ENCODE peak calls at places on chromosomes 7 and 10, in ten cellular contexts. A is nucleus accumbens; Y is activated CD8-positive, alpha-beta memory T cell treated with anti-CD3 and anti-CD28 coated beads, Interleukin-2, amount 50 U/mL, for 4 hours; B is RPMI7951; C is stimulated activated CD4-positive, alpha-beta T cell treated with anti-CD3 and anti-CD28 coated beads, Interleukin-2, amount 100 ng/mL, for 24 hours; V is stimulated activated naive CD8-positive, alpha-beta T cell treated with anti-CD3 and anti-CD28 coated beads, Interleukin-15, amount 100 ng/mL, for 72 hours; T is suprapubic skin; F is NCI-H774; W is hepatic stellate cell; Z is T-cell. K is an unnamed sample.

GRCh38 chr7:19772323-19772722 is 1.1 kb downstream of the TMEM196 start:
- DNase-seq in Y (no peak), F (peak; percentile 23), A (no peak), W (no peak), V (no peak), B (no peak), C (no peak), Z (no peak), T (no peak), K (no peak)

GRCh38 chr10:127033569-127034175 is 128.4 kb downstream of the DOCK1 start:
- DNase-seq in F (no peak), Y (no peak), B (no peak), C (no peak), Z (no peak), V (no peak), T (no peak), W (no peak), A (no peak), K (no peak)

GRCh38 chr10:51224610-51225230 is 150.4 kb downstream of the PRKG1 start:
- DNase-seq in F (no peak), A (no peak), T (no peak), Z (no peak), V (no peak), Y (no peak), C (no peak), B (peak; percentile 6), W (peak; percentile 22), K (peak; percentile 88)

GRCh38 chr10:117462816-117463544 is 79.6 kb upstream of the EMX2 start:
- DNase-seq in W (no peak), Z (no peak), C (no peak), A (no peak), T (no peak), B (no peak), V (no peak), Y (no peak), F (no peak), K (no peak)

GRCh38 chr7:2621948-2622640 is 9.7 kb upstream of the TTYH3 start:
- DNase-seq in Y (no peak), T (no peak), F (no peak), Z (no peak), V (no peak), A (no peak), B (no peak), W (no peak), C (no peak), K (no peak)

GRCh38 chr10:35270100-35270499 is 66.2 kb upstream of the CCNY start:
- DNase-seq in Z (no peak), B (no peak), T (no peak), F (no peak), A (no peak), V (no peak), W (no peak), C (no peak), Y (no peak), K (no peak)

GRCh38 chr10:84140036-84140379 is 699 bp downstream of the GHITM start:
- DNase-seq in Z (no peak), F (no peak), V (peak; percentile 49), T (no peak), B (peak; percentile 15), A (no peak), Y (no peak), C (no peak), W (peak; percentile 18), K (peak; percentile 3)

GRCh38 chr10:49161411-49161997 is 26.7 kb downstream of the TMEM273 start:
- DNase-seq in Z (no peak), C (no peak), Y (no peak), V (no peak), A (no peak), B (peak; percentile 66), T (no peak), W (peak; percentile 34), F (no peak), K (peak; percentile 57)

GRCh38 chr10:118977022-118977599 is 52.4 kb upstream of the NANOS1 start:
- DNase-seq in B (no peak), C (no peak), Y (no peak), V (no peak), T (peak; percentile 44), Z (no peak), F (no peak), A (no peak), W (no peak), K (no peak)

GRCh38 chr10:110101464-110102144 is 93.8 kb downstream of the ADD3 start:
- DNase-seq in C (no peak), V (no peak), Z (no peak), B (no peak), W (no peak), A (no peak), F (no peak), Y (no peak), T (no peak), K (peak; percentile 15)

GRCh38 chr7:79451580-79451979 is 1.9 kb downstream of the MAGI2 start:
- DNase-seq in V (no peak), C (no peak), F (no peak), A (no peak), W (no peak), B (no peak), Z (no peak), T (no peak), Y (no peak), K (peak; percentile 10)

GRCh38 chr7:151113344-151114150 is 27.3 kb downstream of the AGAP3 start:
- DNase-seq in A (no peak), C (no peak), B (peak; percentile 98), F (no peak), W (peak; percentile 88), Y (no peak), T (no peak), V (no peak), Z (no peak), K (peak; percentile 85)

GRCh38 chr10:122147731-122148130 is 123.4 kb upstream of the BTBD16 start:
- DNase-seq in W (no peak), V (no peak), C (no peak), F (no peak), Z (no peak), Y (no peak), T (no peak), B (peak; percentile 99), A (no peak), K (no peak)

GRCh38 chr10:59212399-59212798 is 36.0 kb downstream of the PHYHIPL start:
- DNase-seq in C (no peak), A (no peak), B (no peak), F (no peak), T (no peak), Z (no peak), W (no peak), V (no peak), Y (no peak), K (no peak)

GRCh38 chr7:117472335-117472734 is 7.5 kb upstream of the CFTR start:
- DNase-seq in C (no peak), W (no peak), A (no peak), T (no peak), B (no peak), Z (no peak), V (no peak), F (no peak), Y (no peak), K (no peak)

GRCh38 chr7:11078242-11078834 is 104.7 kb downstream of the PHF14 start:
- DNase-seq in Z (no peak), T (no peak), B (no peak), Y (no peak), F (no peak), W (no peak), V (no peak), A (no peak), C (no peak), K (no peak)

GRCh38 chr7:39453743-39454355 is 112.4 kb upstream of the YAE1 start:
- DNase-seq in Y (peak; percentile 34), F (no peak), C (peak; percentile 54), T (no peak), W (peak; percentile 18), A (no peak), Z (no peak), V (peak; percentile 52), B (peak; percentile 62), K (peak; percentile 75)

GRCh38 chr10:71454347-71454746 is 57.6 kb downstream of the CDH23 start:
- DNase-seq in B (peak; percentile 27), F (no peak), A (no peak), C (no peak), W (no peak), Z (no peak), V (no peak), T (no peak), Y (no peak), K (no peak)

GRCh38 chr10:94991243-94991888 is 52.9 kb downstream of the CYP2C9 start:
- DNase-seq in C (no peak), F (no peak), V (no peak), W (no peak), T (no peak), Y (no peak), B (no peak), A (no peak), Z (no peak), K (peak; percentile 6)

GRCh38 chr7:69399038-69399800 is 199.1 kb upstream of the AUTS2 start:
- DNase-seq in B (peak; percentile 22), A (peak; percentile 75), Y (no peak), V (no peak), C (no peak), Z (no peak), F (no peak), W (no peak), T (no peak), K (no peak)

GRCh38 chr7:93044147-93044810 is 73.5 kb downstream of the SAMD9 start:
- DNase-seq in T (no peak), A (no peak), F (no peak), C (no peak), W (no peak), V (no peak), B (peak; percentile 51), Z (no peak), Y (no peak), K (peak; percentile 59)

GRCh38 chr7:46459942-46460341 is 538.9 kb upstream of the IGFBP3 start:
- DNase-seq in W (no peak), Z (no peak), B (no peak), C (no peak), A (no peak), V (no peak), F (no peak), Y (no peak), T (no peak), K (no peak)

GRCh38 chr7:101186839-101187448 is 6.9 kb upstream of the NAT16 start:
- DNase-seq in A (no peak), C (no peak), F (no peak), B (no peak), T (no peak), Z (no peak), W (no peak), V (no peak), Y (no peak), K (no peak)

GRCh38 chr7:137961200-137962177 is 40.4 kb downstream of the CREB3L2 start:
- DNase-seq in T (no peak), A (no peak), W (no peak), B (no peak), Y (no peak), Z (no peak), F (no peak), C (peak; percentile 29), V (no peak), K (peak; percentile 70)

GRCh38 chr7:135924302-135924701 is 52.9 kb downstream of the MTPN start:
- DNase-seq in B (no peak), A (no peak), Z (no peak), C (no peak), F (no peak), W (no peak), V (no peak), T (no peak), Y (no peak), K (no peak)

GRCh38 chr7:19698331-19698730 is 10.5 kb downstream of the POLR1F start:
- DNase-seq in Z (no peak), T (no peak), B (no peak), F (no peak), A (no peak), W (no peak), V (no peak), C (no peak), Y (no peak), K (peak; percentile 9)

GRCh38 chr7:149662591-149663095 is 110.7 kb downstream of the ZNF467 start:
- DNase-seq in W (peak; percentile 17), T (peak; percentile 69), B (peak; percentile 60), F (peak; percentile 18), C (peak; percentile 80), Y (peak; percentile 62), Z (peak; percentile 34), V (peak; percentile 61), A (peak; percentile 27), K (peak; percentile 43)

GRCh38 chr7:1224093-1224702 is 8.5 kb upstream of the UNCX start:
- DNase-seq in T (no peak), Y (no peak), W (no peak), A (no peak), B (no peak), Z (no peak), V (no peak), C (no peak), F (no peak), K (no peak)